ENCODE peak calls at places on chromosome 5, in six cellular contexts. J is A549, I is endothelial cell of umbilical vein, Z is GM12878, D is K562, U is HepG2. C is an unnamed sample.

GRCh38 chr5:15933481-15934207 is 245.9 kb downstream of the MARCHF11 start:
- DNase-seq in J (no peak), I (peak), Z (no peak), D (no peak), U (no peak), C (no peak)

GRCh38 chr5:140466981-140467742 is 65.5 kb downstream of the ANKHD1 start:
- DNase-seq in J (no peak), I (no peak), Z (no peak), D (no peak), U (no peak), C (no peak)

GRCh38 chr5:91373016-91373415 is 10.1 kb downstream of the ARRDC3 start:
- DNase-seq in J (no peak), I (no peak), Z (no peak), D (no peak), U (no peak), C (no peak)

GRCh38 chr5:128905225-128906110 is 59.8 kb upstream of the SLC27A6 start:
- DNase-seq in J (peak), I (peak), Z (no peak), D (peak), U (peak), C (peak)

GRCh38 chr5:59034498-59035186 is 451.8 kb downstream of the RAB3C start:
- DNase-seq in J (peak), I (peak), Z (no peak), D (peak), U (no peak), C (peak)

GRCh38 chr5:133081716-133082115 is 29.9 kb downstream of the HSPA4 start:
- DNase-seq in J (no peak), I (no peak), Z (no peak), D (no peak), U (no peak), C (no peak)

GRCh38 chr5:41083306-41083705 is 12.2 kb upstream of the MROH2B start:
- DNase-seq in J (no peak), I (no peak), Z (no peak), D (no peak), U (no peak), C (no peak)

GRCh38 chr5:33810491-33811120 is 81.2 kb downstream of the ADAMTS12 start:
- DNase-seq in J (no peak), I (peak), Z (no peak), D (no peak), U (no peak), C (no peak)

GRCh38 chr5:73812962-73813588 is 187.1 kb downstream of the ARHGEF28 start:
- DNase-seq in J (peak), I (no peak), Z (no peak), D (no peak), U (peak), C (no peak)

GRCh38 chr5:116674881-116675627 is 100.4 kb upstream of the SEMA6A start:
- DNase-seq in J (no peak), I (no peak), Z (no peak), D (no peak), U (no peak), C (no peak)

GRCh38 chr5:124301850-124302249 is 444.6 kb downstream of the ZNF608 start:
- DNase-seq in J (no peak), I (no peak), Z (no peak), D (no peak), U (no peak), C (no peak)

GRCh38 chr5:151740336-151740942 is 18.0 kb downstream of the ATOX1 start:
- DNase-seq in J (peak), I (peak), Z (no peak), D (peak), U (peak), C (peak)

GRCh38 chr5:66171349-66172344 is 27.5 kb downstream of the SREK1 start:
- DNase-seq in J (peak), I (peak), Z (no peak), D (peak), U (peak), C (peak)

GRCh38 chr5:66170196-66170919 is 26.3 kb downstream of the SREK1 start:
- DNase-seq in J (no peak), I (no peak), Z (no peak), D (no peak), U (no peak), C (no peak)

GRCh38 chr5:66169534-66169933 is 25.4 kb downstream of the SREK1 start:
- DNase-seq in J (no peak), I (no peak), Z (no peak), D (no peak), U (no peak), C (no peak)

GRCh38 chr5:66178799-66179198 is 34.7 kb downstream of the SREK1 start:
- DNase-seq in J (no peak), I (no peak), Z (no peak), D (no peak), U (no peak), C (no peak)

GRCh38 chr5:66174338-66174737 is 30.2 kb downstream of the SREK1 start:
- DNase-seq in J (peak), I (peak), Z (no peak), D (no peak), U (peak), C (peak)
- TF ChIP-seq MYC in J (no peak), I (no peak), Z (no peak), D (no peak), U (no peak), C (no peak)

GRCh38 chr5:179339081-179339480 is 6.2 kb downstream of the ADAMTS2 start:
- DNase-seq in J (no peak), I (no peak), Z (no peak), D (no peak), U (no peak), C (no peak)

GRCh38 chr5:179337227-179338122 is 7.8 kb downstream of the ADAMTS2 start:
- DNase-seq in J (no peak), I (no peak), Z (no peak), D (no peak), U (no peak), C (no peak)

GRCh38 chr5:179339996-179340395 is 5.3 kb downstream of the ADAMTS2 start:
- DNase-seq in J (no peak), I (no peak), Z (no peak), D (no peak), U (no peak), C (no peak)

GRCh38 chr5:179336871-179337165 is 8.4 kb downstream of the ADAMTS2 start:
- DNase-seq in J (no peak), I (no peak), Z (no peak), D (no peak), U (no peak), C (no peak)

DNA sequence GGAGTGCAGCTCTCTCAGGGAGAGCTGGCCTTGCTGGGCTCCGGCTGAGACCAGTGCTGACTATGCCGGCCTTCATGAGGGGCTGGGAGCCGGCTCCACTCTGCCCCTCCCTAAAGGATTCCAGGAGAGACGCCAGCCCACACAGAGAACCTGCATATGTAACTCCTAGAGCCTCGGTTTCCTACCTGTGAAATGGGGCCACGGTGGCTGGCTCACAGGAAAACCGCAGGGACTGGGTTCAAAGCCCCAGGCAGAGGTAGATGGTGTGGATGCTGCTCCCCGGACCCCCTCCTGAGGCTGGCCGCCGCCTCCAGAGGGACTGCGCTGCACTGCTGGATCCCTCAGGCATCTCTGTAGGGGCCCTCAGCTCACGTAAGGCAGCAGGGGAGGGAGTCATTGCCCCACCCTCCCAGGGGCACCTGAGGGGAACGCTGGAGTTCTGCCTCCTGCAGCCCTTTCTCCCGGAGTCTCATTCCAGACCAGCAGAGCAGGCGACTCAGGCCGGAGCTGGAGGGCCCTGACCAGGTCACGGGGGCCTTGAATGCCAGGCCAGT is 7.1 kb downstream of the ADAMTS2 start:
- DNase-seq in J (no peak), I (no peak), Z (no peak), D (no peak), U (no peak), C (no peak)
- TF ChIP-seq MYC in J (no peak), I (no peak), Z (no peak), D (no peak), U (no peak), C (no peak)

DNA sequence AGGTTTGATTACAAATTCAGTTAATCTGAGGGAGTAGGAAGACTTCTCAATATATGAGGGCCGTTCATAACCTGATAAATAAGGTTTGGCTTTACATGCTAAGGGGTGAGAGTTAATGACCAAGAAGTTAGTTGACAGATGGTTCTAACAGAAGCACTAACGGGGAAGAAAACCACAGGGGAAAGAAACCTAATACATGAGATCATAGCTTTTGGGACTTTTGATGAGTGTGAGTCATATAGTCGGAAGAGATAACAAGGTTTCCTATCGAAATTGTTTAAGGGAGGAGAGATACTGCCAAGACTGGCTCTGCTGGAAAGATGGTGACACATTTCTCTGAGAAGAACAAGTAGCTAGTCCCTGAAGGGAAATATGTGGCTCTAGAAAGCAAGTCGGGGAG is 140.1 kb downstream of the COX7C start:
- DNase-seq in J (no peak), I (no peak), Z (no peak), D (peak), U (no peak), C (no peak)
- TF ChIP-seq MYC in J (no peak), I (no peak), Z (no peak), D (no peak), U (no peak), C (no peak)

DNA sequence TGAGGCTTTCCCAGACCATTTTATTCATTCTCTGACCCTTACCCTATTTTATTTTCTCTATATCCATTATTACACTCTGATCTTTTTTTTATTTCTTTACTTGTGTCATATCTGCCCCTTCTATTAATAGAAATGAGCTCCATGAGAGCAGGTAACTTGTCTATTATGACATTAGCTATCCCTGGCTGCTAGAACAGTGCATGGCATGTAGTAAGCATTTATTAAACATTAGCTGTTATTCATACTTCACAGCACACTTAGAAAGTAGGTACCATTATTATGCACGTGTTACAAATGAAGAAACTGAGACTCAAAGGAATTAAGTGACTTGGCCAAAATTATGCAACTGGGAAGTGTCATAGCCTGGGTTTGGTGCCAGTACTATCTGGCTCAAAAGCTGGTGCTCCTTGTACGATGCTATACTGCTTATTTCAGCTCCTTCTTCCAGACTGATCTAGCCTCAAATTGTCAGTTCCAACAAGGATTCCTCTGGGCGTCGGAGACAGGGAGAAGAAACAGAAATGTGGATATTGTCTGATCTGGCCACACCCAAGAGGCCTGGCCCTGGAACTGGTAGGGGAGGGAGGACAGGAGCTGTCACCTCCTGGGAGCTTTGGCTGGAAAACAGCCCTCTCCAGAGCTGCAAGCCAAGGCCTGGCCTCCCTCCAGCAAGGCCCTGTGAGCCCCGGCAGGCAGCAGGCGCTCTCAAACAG is 10.8 kb upstream of the NIPAL4 start:
- DNase-seq in J (no peak), I (no peak), Z (no peak), D (no peak), U (no peak), C (no peak)
- TF ChIP-seq MYC in J (no peak), I (no peak), Z (no peak), D (no peak), U (no peak), C (no peak)